ENCODE peak calls at places on chromosomes 5 and 9, in eight cellular contexts. B is GM12865, X is esophagus squamous epithelium, Z is lower lobe of right lung, S is BJ, H is mesothelial cell of epicardium, N is uterus, U is heart right ventricle. G is an unnamed sample.

GRCh38 chr5:14244721-14245518 is 101.8 kb downstream of the TRIO start:
- DNase-seq in X (no peak), B (no peak), H (no peak), N (no peak), S (no peak), Z (no peak), U (no peak), G (no peak)

GRCh38 chr9:127959841-127960409 is 20.9 kb downstream of the EEIG1 start:
- DNase-seq in H (no peak), N (no peak), Z (no peak), B (no peak), X (no peak), U (no peak), S (no peak), G (no peak)

GRCh38 chr5:6402939-6403338 is 24.6 kb upstream of the MED10 start:
- DNase-seq in Z (no peak), B (peak), S (peak), N (no peak), X (no peak), H (no peak), U (no peak), G (no peak)

GRCh38 chr9:104263942-104264341 is 169.8 kb downstream of the SMC2 start:
- DNase-seq in X (no peak), Z (no peak), S (no peak), N (no peak), B (no peak), U (no peak), H (no peak), G (no peak)

GRCh38 chr9:131817627-131818026 is 77.8 kb upstream of the RAPGEF1 start:
- DNase-seq in X (no peak), S (no peak), U (no peak), N (no peak), Z (no peak), B (no peak), H (no peak), G (no peak)

GRCh38 chr5:123035950-123036390 is 555 bp downstream of the PPIC start:
- DNase-seq in X (no peak), B (peak), U (no peak), N (peak), Z (peak), S (no peak), H (peak), G (peak)

GRCh38 chr5:142095035-142095434 is 13.5 kb upstream of the NDFIP1 start:
- DNase-seq in Z (no peak), B (no peak), S (no peak), X (no peak), N (no peak), H (no peak), U (no peak), G (no peak)

GRCh38 chr9:125509476-125509875 is 197.5 kb downstream of the MAPKAP1 start:
- DNase-seq in B (no peak), H (no peak), N (no peak), S (peak), Z (no peak), U (no peak), X (no peak), G (no peak)

GRCh38 chr9:36738318-36738975 is 165.8 kb downstream of the MELK start:
- DNase-seq in H (no peak), U (no peak), X (no peak), N (no peak), Z (no peak), S (peak), B (no peak), G (no peak)

GRCh38 chr5:93807860-93808259 is 66.5 kb upstream of the POU5F2 start:
- DNase-seq in B (no peak), H (no peak), U (no peak), X (no peak), Z (no peak), N (no peak), S (no peak), G (no peak)

GRCh38 chr9:1612886-1613285 is 402.3 kb upstream of the SMARCA2 start:
- DNase-seq in X (no peak), S (no peak), B (no peak), Z (no peak), N (no peak), H (no peak), U (no peak), G (no peak)

GRCh38 chr9:131707677-131708612 is 31.9 kb downstream of the RAPGEF1 start:
- DNase-seq in B (peak), Z (peak), H (no peak), U (peak), N (no peak), X (no peak), S (no peak), G (no peak)

GRCh38 chr5:167036585-167036984 is 1254.9 kb upstream of the WWC1 start:
- DNase-seq in N (no peak), S (no peak), H (no peak), X (no peak), Z (no peak), B (no peak), U (no peak), G (no peak)

GRCh38 chr5:167029488-167029887 is 1262.0 kb upstream of the WWC1 start:
- DNase-seq in H (no peak), N (no peak), B (no peak), U (no peak), X (no peak), S (no peak), Z (no peak), G (no peak)

DNA sequence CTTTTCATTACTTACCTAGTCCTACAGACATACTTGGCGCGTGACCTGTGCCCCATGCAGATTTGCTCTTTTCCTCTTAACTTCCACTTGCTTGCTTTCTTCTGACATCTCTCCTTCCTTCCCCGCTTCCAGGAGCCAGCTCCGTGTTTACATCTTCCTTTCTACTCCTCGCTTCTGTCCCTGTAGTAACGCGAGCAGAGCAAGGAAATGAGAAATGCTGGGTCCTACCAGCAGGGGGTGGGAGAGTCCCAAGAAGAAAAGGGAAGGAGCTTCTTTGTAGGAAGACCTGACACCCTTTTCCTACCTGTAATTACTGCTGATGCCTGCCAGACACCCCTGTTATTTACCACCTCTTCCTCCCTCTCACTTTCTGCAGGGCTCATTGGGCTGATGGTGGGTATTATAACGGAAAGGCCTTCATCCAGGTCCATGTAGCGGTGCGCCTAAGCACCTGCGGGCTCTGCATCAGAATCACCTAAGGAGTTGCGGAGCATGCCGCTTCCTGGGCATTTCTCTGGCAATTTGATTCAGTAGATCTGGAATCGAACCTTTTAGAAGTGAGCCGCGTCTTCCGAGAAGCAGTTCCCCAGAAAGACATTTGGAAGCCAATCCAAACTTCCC is 1260.8 kb upstream of the WWC1 start:
- DNase-seq in N (no peak), X (no peak), S (no peak), U (no peak), H (no peak), Z (no peak), B (no peak), G (peak)
- TF ChIP-seq CTCF in N (no peak), X (no peak), S (peak), U (no peak), H (peak), Z (no peak), B (peak), G (peak)

DNA sequence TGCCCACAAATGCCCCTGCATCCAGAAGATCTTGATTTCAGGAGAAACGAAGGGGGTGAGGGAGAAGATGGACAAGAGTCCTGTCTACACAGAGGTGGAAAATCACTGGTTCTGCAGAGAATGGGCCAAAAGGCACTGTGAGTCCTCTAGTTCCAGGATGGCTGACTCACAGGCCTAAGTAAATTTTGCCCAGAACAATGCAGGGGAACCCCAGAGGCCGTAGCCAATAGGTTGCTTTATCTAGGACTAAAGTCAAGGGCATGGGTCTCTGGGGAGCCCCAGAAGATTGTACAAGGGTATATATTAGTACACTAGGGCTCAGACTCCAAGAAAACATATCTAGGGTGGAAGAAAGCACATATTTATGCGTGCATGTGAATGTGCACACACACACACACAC is 98.0 kb downstream of the SLIT3 start:
- DNase-seq in X (no peak), N (no peak), Z (no peak), B (no peak), U (no peak), S (no peak), H (no peak), G (no peak)
- TF ChIP-seq CTCF in X (no peak), N (no peak), Z (no peak), B (no peak), U (no peak), S (no peak), H (no peak), G (no peak)

GRCh38 chr5:150780816-150781221 is 2.3 kb downstream of the SMIM3 start:
- DNase-seq in H (no peak), S (peak), U (no peak), B (no peak), N (no peak), Z (no peak), X (no peak), G (no peak)

GRCh38 chr5:150778103-150778516 is 447 bp upstream of the SMIM3 start:
- DNase-seq in S (no peak), H (no peak), B (no peak), N (no peak), X (no peak), Z (no peak), U (no peak), G (no peak)

GRCh38 chr5:150780180-150780692 is 1.7 kb downstream of the SMIM3 start:
- DNase-seq in X (no peak), H (no peak), Z (no peak), U (peak), N (peak), S (peak), B (peak), G (no peak)

GRCh38 chr5:150778517-150779396 is at the start of gene SMIM3:
- DNase-seq in N (peak), Z (peak), X (no peak), B (peak), U (peak), H (peak), S (no peak), G (peak)

DNA sequence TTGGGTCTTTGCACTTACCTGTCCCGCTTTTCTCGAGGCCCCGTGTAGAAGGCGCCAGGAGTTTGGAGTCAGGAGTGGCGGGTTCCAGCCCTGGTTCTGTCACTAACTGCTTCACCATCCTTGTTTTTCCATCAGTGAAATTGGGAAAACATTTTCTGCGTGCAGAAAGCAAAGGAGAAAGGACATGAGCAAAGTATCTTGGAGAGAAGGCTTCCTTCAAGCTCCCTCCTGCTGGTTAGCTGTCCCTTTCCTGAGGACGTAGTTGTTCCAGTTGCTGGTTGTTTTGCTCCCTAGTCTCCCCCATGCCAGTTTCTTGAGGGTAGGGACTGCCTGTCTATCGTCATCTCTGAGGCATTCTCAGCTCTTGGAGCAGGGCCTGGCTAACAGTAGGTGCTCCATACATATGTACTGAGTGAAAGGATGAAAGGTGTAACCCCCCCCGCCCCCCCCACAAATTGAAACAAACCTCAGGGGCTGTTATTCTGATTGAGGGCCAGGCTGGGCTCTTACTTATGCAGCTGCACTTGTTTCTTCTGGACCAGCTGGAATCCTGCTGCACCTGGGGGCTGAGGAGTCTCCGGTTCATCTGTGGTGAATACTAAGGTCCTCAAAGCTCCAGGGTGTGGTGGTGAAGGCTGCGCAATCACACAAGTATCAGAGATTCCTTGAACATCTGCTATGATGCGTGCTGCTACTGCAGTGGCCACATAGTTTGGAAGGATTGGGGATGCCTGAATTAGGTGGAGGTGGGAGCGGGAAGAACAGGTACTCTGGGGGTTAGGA is 1.0 kb downstream of the SMIM3 start:
- DNase-seq in H (no peak), N (no peak), X (no peak), S (no peak), U (no peak), Z (no peak), B (no peak), G (no peak)
- TF ChIP-seq CTCF in H (no peak), N (no peak), X (no peak), S (no peak), U (no peak), Z (no peak), B (no peak), G (no peak)

GRCh38 chr5:118968406-118968911 is 19.9 kb downstream of the DTWD2 start:
- DNase-seq in S (no peak), B (no peak), U (no peak), N (no peak), Z (no peak), H (no peak), X (no peak), G (no peak)
- TF ChIP-seq CTCF in S (no peak), B (no peak), U (no peak), N (no peak), Z (no peak), H (no peak), X (no peak), G (no peak)

GRCh38 chr5:81854485-81854884 is 103.6 kb upstream of the SSBP2 start:
- DNase-seq in Z (no peak), N (no peak), S (no peak), X (no peak), B (no peak), U (no peak), H (no peak), G (no peak)
- TF ChIP-seq CTCF in Z (no peak), N (peak), S (peak), X (no peak), B (no peak), U (no peak), H (no peak), G (peak)